ENCODE peak calls at places on chromosomes 1 and 21, in eight cellular contexts. A is body of pancreas, X is AG04449, K is NB4, M is breast epithelium, J is osteoblast, W is lower lobe of right lung, U is lower leg skin. F is an unnamed sample.

GRCh38 chr1:68346192-68346808 is 103.5 kb downstream of the RPE65 start:
- DNase-seq in A (no peak), X (no peak), K (peak; percentile 27), M (no peak), J (peak; percentile 18), W (no peak), U (no peak), F (no peak)

GRCh38 chr1:66809736-66810326 is 8.8 kb upstream of the INSL5 start:
- DNase-seq in A (no peak), X (no peak), K (no peak), M (no peak), J (no peak), W (no peak), U (no peak), F (no peak)

GRCh38 chr1:192913683-192914082 is 104.8 kb downstream of the RGS2 start:
- DNase-seq in A (peak; percentile 50), X (no peak), K (no peak), M (no peak), J (no peak), W (no peak), U (no peak), F (no peak)

GRCh38 chr1:246587606-246588005 is 21.4 kb downstream of the CNST start:
- DNase-seq in A (no peak), X (no peak), K (peak; percentile 37), M (no peak), J (peak; percentile 64), W (no peak), U (no peak), F (no peak)

GRCh38 chr1:199089393-199090122 is 450.7 kb downstream of the PTPRC start:
- DNase-seq in A (no peak), X (no peak), K (peak; percentile 52), M (no peak), J (no peak), W (no peak), U (no peak), F (no peak)

GRCh38 chr1:242525360-242525722 is 844 bp upstream of the PLD5 start:
- DNase-seq in A (no peak), X (no peak), K (no peak), M (no peak), J (no peak), W (no peak), U (no peak), F (no peak)

GRCh38 chr1:68234094-68234493 is 1.8 kb upstream of the WLS start:
- DNase-seq in A (no peak), X (no peak), K (no peak), M (no peak), J (no peak), W (no peak), U (no peak), F (no peak)

GRCh38 chr1:12342261-12343003 is 112.6 kb downstream of the VPS13D start:
- DNase-seq in A (no peak), X (no peak), K (no peak), M (no peak), J (peak; percentile 61), W (no peak), U (no peak), F (no peak)

GRCh38 chr1:7375329-7375728 is 395.8 kb upstream of the VAMP3 start:
- DNase-seq in A (no peak), X (no peak), K (no peak), M (peak; percentile 13), J (no peak), W (no peak), U (no peak), F (no peak)

GRCh38 chr1:246622035-246622652 is 55.9 kb downstream of the CNST start:
- DNase-seq in A (no peak), X (no peak), K (no peak), M (no peak), J (no peak), W (no peak), U (no peak), F (no peak)

GRCh38 chr1:42735477-42736105 is 4.4 kb downstream of the CLDN19 start:
- DNase-seq in A (no peak), X (no peak), K (no peak), M (no peak), J (peak; percentile 29), W (no peak), U (no peak), F (no peak)

GRCh38 chr1:224569276-224569675 is 46.8 kb upstream of the CNIH3 start:
- DNase-seq in A (no peak), X (no peak), K (no peak), M (no peak), J (no peak), W (no peak), U (no peak), F (no peak)

GRCh38 chr1:68916227-68916853 is 419.5 kb upstream of the DEPDC1 start:
- DNase-seq in A (peak; percentile 15), X (no peak), K (no peak), M (no peak), J (peak; percentile 48), W (no peak), U (peak; percentile 18), F (peak; percentile 40)

GRCh38 chr1:164163291-164163845 is 395.6 kb upstream of the PBX1 start:
- DNase-seq in A (no peak), X (no peak), K (no peak), M (no peak), J (no peak), W (no peak), U (no peak), F (no peak)

GRCh38 chr1:181011301-181012202 is 11.1 kb downstream of the STX6 start:
- DNase-seq in A (no peak), X (no peak), K (no peak), M (no peak), J (no peak), W (no peak), U (no peak), F (no peak)

GRCh38 chr1:218390625-218391024 is 45.5 kb downstream of the TGFB2 start:
- DNase-seq in A (no peak), X (no peak), K (no peak), M (no peak), J (no peak), W (no peak), U (no peak), F (peak; percentile 93)

GRCh38 chr1:33547574-33547973 is 75.1 kb downstream of the ZSCAN20 start:
- DNase-seq in A (no peak), X (no peak), K (no peak), M (no peak), J (no peak), W (no peak), U (no peak), F (no peak)

GRCh38 chr21:17570773-17571172 is 41.9 kb downstream of the BTG3 start:
- DNase-seq in A (no peak), X (no peak), K (no peak), M (no peak), J (no peak), W (no peak), U (no peak), F (no peak)

GRCh38 chr1:60869264-60869663 is 213.1 kb upstream of the NFIA start:
- DNase-seq in A (no peak), X (no peak), K (no peak), M (no peak), J (no peak), W (no peak), U (no peak), F (no peak)

GRCh38 chr1:90800012-90800717 is 83.1 kb upstream of the BARHL2 start:
- DNase-seq in A (no peak), X (no peak), K (no peak), M (no peak), J (no peak), W (no peak), U (no peak), F (no peak)

GRCh38 chr1:102096162-102096561 is 99.4 kb upstream of the OLFM3 start:
- DNase-seq in A (no peak), X (no peak), K (no peak), M (no peak), J (no peak), W (no peak), U (no peak), F (no peak)

GRCh38 chr1:93804412-93804811 is 74.6 kb downstream of the DNTTIP2 start:
- DNase-seq in A (no peak), X (no peak), K (no peak), M (no peak), J (no peak), W (no peak), U (no peak), F (no peak)

GRCh38 chr1:234246638-234247116 is 126.6 kb upstream of the COA6 start:
- DNase-seq in A (no peak), X (no peak), K (no peak), M (no peak), J (no peak), W (no peak), U (no peak), F (no peak)

DNA sequence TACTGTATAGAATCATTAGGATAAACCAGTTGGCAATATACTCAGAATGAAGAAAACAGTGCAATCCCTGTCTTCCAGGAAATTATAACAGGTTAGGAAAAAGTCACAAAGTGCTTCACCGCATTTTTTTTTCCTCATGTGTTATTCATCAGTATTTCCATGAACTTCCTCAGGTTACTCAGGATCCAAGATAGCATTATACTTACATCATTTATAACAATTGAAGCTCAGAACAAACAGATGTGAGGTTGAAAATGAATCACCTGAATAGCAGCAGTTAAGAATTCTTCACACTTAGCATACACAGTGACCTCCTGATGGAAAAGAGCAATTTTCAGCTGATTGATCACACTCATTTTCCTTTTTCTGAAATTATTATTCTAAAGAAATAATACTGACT is 1040.7 kb upstream of the B3GALT2 start:
- DNase-seq in A (no peak), X (no peak), K (no peak), M (no peak), J (no peak), W (no peak), U (no peak), F (no peak)
- H3K4me3 ChIP-seq in A (no peak overlapping the region), X (no peak overlapping the region), K (no peak overlapping the region), M (no peak overlapping the region), J (no peak overlapping the region), W (no peak overlapping the region), U (no peak overlapping the region), F (no peak overlapping the region)

GRCh38 chr1:48471603-48472576 is at the start of gene SPATA6:
- DNase-seq in A (peak; percentile 98), X (peak; percentile 31), K (peak; percentile 67), M (peak; percentile 96), J (peak; percentile 98), W (peak; percentile 98), U (peak; percentile 96), F (peak; percentile 69)
- TF ChIP-seq CTCF in A (no peak), X (no peak), K (no peak), M (no peak), J (no peak), W (no peak), U (no peak), F (no peak)

GRCh38 chr1:156814571-156815260 is 1.9 kb downstream of the SH2D2A start:
- DNase-seq in A (no peak), X (no peak), K (no peak), M (no peak), J (no peak), W (no peak), U (no peak), F (no peak)
- H3K4me3 ChIP-seq in A (no peak overlapping the region), X (no peak overlapping the region), K (no peak overlapping the region), M (peak overlapping the region; percentile 58), J (no peak overlapping the region), W (peak overlapping the region; percentile 56), U (no peak overlapping the region), F (no peak overlapping the region)

DNA sequence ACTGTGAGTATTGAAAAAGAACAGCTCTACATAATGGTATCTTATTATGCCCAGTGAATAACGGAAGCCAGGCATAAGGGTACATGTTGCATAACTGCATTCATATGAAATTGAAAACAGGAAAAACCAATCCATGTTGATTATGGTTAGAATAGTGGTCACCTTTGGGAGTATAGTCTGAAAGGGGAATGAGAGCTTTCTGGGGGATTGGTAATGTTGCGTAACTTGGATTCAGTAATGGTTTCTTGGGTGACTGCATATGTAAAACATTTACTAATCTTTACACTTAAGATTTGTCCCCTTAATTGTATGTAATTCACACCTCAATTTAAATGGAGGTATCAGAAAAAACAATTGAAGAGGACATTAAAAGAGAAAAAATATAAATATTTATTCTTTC is 292.1 kb downstream of the LMO4 start:
- DNase-seq in A (no peak), X (no peak), K (no peak), M (no peak), J (no peak), W (no peak), U (no peak), F (no peak)
- TF ChIP-seq CTCF in A (no peak), X (no peak), K (no peak), M (no peak), J (no peak), W (no peak), U (no peak), F (no peak)

F was measured in retinal pigment epithelial cell.